ENCODE peak calls at places on chromosomes 11 and 22, in seven cellular contexts. A, W, K, C, O, E and M are unnamed samples.

GRCh38 chr11:12461516-12461915 is 84.1 kb downstream of the PARVA start:
- DNase-seq in A (no peak), W (no peak), K (no peak), C (no peak), O (no peak), E (no peak), M (no peak)

GRCh38 chr22:35842519-35842913 is 124.8 kb downstream of the APOL5 start:
- DNase-seq in A (no peak), W (no peak), K (peak; percentile 86), C (no peak), O (no peak), E (no peak), M (no peak)

GRCh38 chr11:19938051-19938856 is 222.0 kb downstream of the DBX1 start:
- DNase-seq in A (peak; percentile 53), W (peak; percentile 51), K (peak; percentile 61), C (no peak), O (peak; percentile 15), E (peak; percentile 56), M (peak; percentile 16)

GRCh38 chr11:18844753-18845367 is 53.3 kb upstream of the PTPN5 start:
- DNase-seq in A (no peak), W (no peak), K (peak; percentile 84), C (no peak), O (peak; percentile 1), E (no peak), M (no peak)

GRCh38 chr11:88402784-88403183 is 65.2 kb upstream of the CTSC start:
- DNase-seq in A (no peak), W (no peak), K (no peak), C (no peak), O (no peak), E (no peak), M (no peak)

GRCh38 chr11:69048056-69048717 is 545 bp upstream of the TPCN2 start:
- DNase-seq in A (no peak), W (no peak), K (peak; percentile 31), C (no peak), O (no peak), E (no peak), M (no peak)

GRCh38 chr11:7046474-7046873 is 26.2 kb downstream of the NLRP14 start:
- DNase-seq in A (no peak), W (no peak), K (no peak), C (no peak), O (no peak), E (no peak), M (no peak)

GRCh38 chr22:45904236-45904635 is 72.7 kb downstream of the WNT7B start:
- DNase-seq in A (no peak), W (no peak), K (no peak), C (no peak), O (no peak), E (no peak), M (no peak)

GRCh38 chr11:65479184-65480145 is 19.4 kb upstream of the MALAT1 start:
- DNase-seq in A (peak; percentile 77), W (peak; percentile 47), K (peak; percentile 89), C (no peak), O (peak; percentile 86), E (peak; percentile 50), M (no peak)

GRCh38 chr22:24181996-24182560 is 791 bp downstream of the SUSD2 start:
- DNase-seq in A (no peak), W (peak; percentile 52), K (no peak), C (no peak), O (no peak), E (peak; percentile 22), M (no peak)

GRCh38 chr11:67538306-67538705 is 15.1 kb upstream of the CABP2 start:
- DNase-seq in A (no peak), W (no peak), K (no peak), C (no peak), O (no peak), E (no peak), M (no peak)

GRCh38 chr11:65424200-65425104 is 1.9 kb downstream of the NEAT1 start:
- DNase-seq in A (peak; percentile 55), W (peak; percentile 42), K (no peak), C (no peak), O (peak; percentile 43), E (peak; percentile 78), M (peak; percentile 37)

GRCh38 chr11:74783241-74783871 is 34.7 kb downstream of the RNF169 start:
- DNase-seq in A (no peak), W (no peak), K (no peak), C (no peak), O (peak; percentile 2), E (no peak), M (no peak)

GRCh38 chr11:69171476-69171875 is 15.7 kb downstream of the SMIM38 start:
- DNase-seq in A (no peak), W (no peak), K (no peak), C (no peak), O (no peak), E (no peak), M (no peak)

GRCh38 chr11:67261942-67262681 is 4.2 kb upstream of the GRK2 start:
- DNase-seq in A (no peak), W (no peak), K (peak; percentile 54), C (no peak), O (no peak), E (peak; percentile 34), M (no peak)

GRCh38 chr11:82384308-82384707 is 349.4 kb downstream of the FAM181B start:
- DNase-seq in A (no peak), W (no peak), K (peak; percentile 13), C (no peak), O (no peak), E (no peak), M (no peak)

GRCh38 chr11:59224419-59224928 is 11.7 kb upstream of the MPEG1 start:
- DNase-seq in A (no peak), W (no peak), K (no peak), C (no peak), O (no peak), E (no peak), M (no peak)

GRCh38 chr22:32858957-32859356 is 57.5 kb downstream of the TIMP3 start:
- DNase-seq in A (no peak), W (no peak), K (no peak), C (no peak), O (no peak), E (no peak), M (no peak)

GRCh38 chr11:43942651-43943356 is 367 bp downstream of the C11orf96 start:
- DNase-seq in A (no peak), W (no peak), K (no peak), C (no peak), O (peak; percentile 81), E (no peak), M (no peak)

GRCh38 chr11:2797741-2798361 is 87.7 kb downstream of the CDKN1C start:
- DNase-seq in A (peak; percentile 17), W (no peak), K (no peak), C (no peak), O (no peak), E (peak; percentile 10), M (no peak)

GRCh38 chr22:25748704-25749103 is 6.7 kb downstream of the MYO18B start:
- DNase-seq in A (peak; percentile 55), W (no peak), K (no peak), C (no peak), O (no peak), E (no peak), M (no peak)

GRCh38 chr22:31871475-31871874 is 72.9 kb upstream of the YWHAH start:
- DNase-seq in A (no peak), W (no peak), K (no peak), C (no peak), O (no peak), E (no peak), M (no peak)

GRCh38 chr11:1109101-1109917 is 34.6 kb downstream of the MUC2 start:
- DNase-seq in A (no peak), W (no peak), K (no peak), C (no peak), O (no peak), E (no peak), M (no peak)

GRCh38 chr11:46160100-46160499 is 38.8 kb upstream of the PHF21A start:
- DNase-seq in A (peak; percentile 28), W (no peak), K (peak; percentile 27), C (no peak), O (no peak), E (no peak), M (no peak)

GRCh38 chr11:46159694-46160093 is 38.4 kb upstream of the PHF21A start:
- DNase-seq in A (no peak), W (no peak), K (no peak), C (no peak), O (no peak), E (no peak), M (no peak)

GRCh38 chr11:46161201-46161600 is 39.9 kb upstream of the PHF21A start:
- DNase-seq in A (no peak), W (no peak), K (no peak), C (no peak), O (no peak), E (no peak), M (no peak)

GRCh38 chr11:46162700-46163099 is 41.4 kb upstream of the PHF21A start:
- DNase-seq in A (no peak), W (no peak), K (no peak), C (no peak), O (no peak), E (no peak), M (no peak)
- H3K27me3 ChIP-seq in A (no peaks in the 10 kb centered on the region), W (no peaks in the 10 kb centered on the region), K (no peaks in the 10 kb centered on the region), C (no peaks in the 10 kb centered on the region), O (peaks cover 34% of the 10 kb centered on the region), E (no peaks in the 10 kb centered on the region), M (peaks cover 5% of the 10 kb centered on the region)

GRCh38 chr22:44730034-44730433 is 22.3 kb upstream of the ARHGAP8 start:
- DNase-seq in A (no peak), W (no peak), K (no peak), C (no peak), O (no peak), E (no peak), M (no peak)
- H3K27me3 ChIP-seq in A (no peaks in the 10 kb centered on the region), W (no peaks in the 10 kb centered on the region), K (no peaks in the 10 kb centered on the region), C (no peaks in the 10 kb centered on the region), O (no peaks in the 10 kb centered on the region), E (no peaks in the 10 kb centered on the region), M (no peaks in the 10 kb centered on the region)

GRCh38 chr22:40473703-40474102 is 103.3 kb downstream of the SGSM3 start:
- DNase-seq in A (no peak), W (no peak), K (no peak), C (no peak), O (no peak), E (no peak), M (no peak)

GRCh38 chr22:40477683-40478348 is 107.4 kb downstream of the SGSM3 start:
- DNase-seq in A (no peak), W (no peak), K (peak; percentile 83), C (no peak), O (no peak), E (no peak), M (no peak)

GRCh38 chr22:40478456-40479125 is 108.2 kb downstream of the SGSM3 start:
- DNase-seq in A (no peak), W (no peak), K (peak; percentile 56), C (no peak), O (no peak), E (no peak), M (no peak)

GRCh38 chr22:40479126-40479800 is 108.9 kb downstream of the SGSM3 start:
- DNase-seq in A (no peak), W (no peak), K (peak; percentile 96), C (no peak), O (no peak), E (no peak), M (no peak)

GRCh38 chr22:40476341-40476740 is 105.9 kb downstream of the SGSM3 start:
- DNase-seq in A (no peak), W (no peak), K (no peak), C (no peak), O (no peak), E (no peak), M (no peak)
- H3K27me3 ChIP-seq in A (no peaks in the 10 kb centered on the region), W (no peaks in the 10 kb centered on the region), K (no peaks in the 10 kb centered on the region), C (no peaks in the 10 kb centered on the region), O (no peaks in the 10 kb centered on the region), E (no peaks in the 10 kb centered on the region), M (no peaks in the 10 kb centered on the region)

GRCh38 chr11:128525411-128526243 is 61.7 kb downstream of the ETS1 start:
- DNase-seq in A (no peak), W (no peak), K (peak; percentile 86), C (no peak), O (peak; percentile 63), E (no peak), M (no peak)
- H3K27me3 ChIP-seq in A (no peaks in the 10 kb centered on the region), W (no peaks in the 10 kb centered on the region), K (no peaks in the 10 kb centered on the region), C (peaks cover 79% of the 10 kb centered on the region), O (no peaks in the 10 kb centered on the region), E (no peaks in the 10 kb centered on the region), M (no peaks in the 10 kb centered on the region)